ENCODE peak calls at places on chromosomes 16 and 17, in four cellular contexts. S, Q, B and Y are unnamed samples.

GRCh38 chr17:61862105-61862574 is 1.2 kb downstream of the BRIP1 start:
- DNase-seq in S (no peak), Q (no peak), B (no peak), Y (no peak)

GRCh38 chr16:84925773-84926372 is 85.5 kb downstream of the ZDHHC7 start:
- DNase-seq in S (no peak), Q (no peak), B (no peak), Y (no peak)

GRCh38 chr17:61317779-61318178 is 81.9 kb upstream of the TBX2 start:
- DNase-seq in S (no peak), Q (no peak), B (no peak), Y (no peak)

GRCh38 chr16:69798466-69798865 is 36.3 kb downstream of the WWP2 start:
- DNase-seq in S (peak), Q (no peak), B (no peak), Y (no peak)

GRCh38 chr17:45020354-45021138 is 30.9 kb downstream of the DCAKD start:
- DNase-seq in S (peak), Q (peak), B (no peak), Y (no peak)

GRCh38 chr16:13351651-13352217 is 450.3 kb downstream of the SHISA9 start:
- DNase-seq in S (no peak), Q (no peak), B (no peak), Y (no peak)

GRCh38 chr17:82376042-82376730 is 4.6 kb downstream of the UTS2R start:
- DNase-seq in S (no peak), Q (no peak), B (no peak), Y (no peak)

GRCh38 chr17:61462734-61463067 is 10.5 kb downstream of the TBX4 start:
- DNase-seq in S (no peak), Q (no peak), B (no peak), Y (no peak)

GRCh38 chr17:67438669-67439068 is 61.6 kb downstream of the PITPNC1 start:
- DNase-seq in S (no peak), Q (no peak), B (no peak), Y (no peak)

GRCh38 chr17:70636517-70637133 is 467.3 kb downstream of the KCNJ2 start:
- DNase-seq in S (peak), Q (no peak), B (no peak), Y (no peak)

GRCh38 chr16:88773812-88774291 is 11.2 kb downstream of the PIEZO1 start:
- DNase-seq in S (no peak), Q (peak), B (peak), Y (no peak)

GRCh38 chr17:47816111-47816735 is 5.4 kb downstream of the OSBPL7 start:
- DNase-seq in S (no peak), Q (no peak), B (no peak), Y (no peak)

GRCh38 chr16:886802-887731 is 83.7 kb downstream of the LMF1 start:
- DNase-seq in S (no peak), Q (no peak), B (no peak), Y (no peak)

GRCh38 chr16:69514366-69514765 is 51.4 kb upstream of the NFAT5 start:
- DNase-seq in S (no peak), Q (no peak), B (no peak), Y (no peak)

GRCh38 chr17:4582101-4582501 is 2.2 kb upstream of the SMTNL2 start:
- DNase-seq in S (no peak), Q (no peak), B (no peak), Y (no peak)

GRCh38 chr17:17805575-17805974 is 31.2 kb downstream of the SREBF1 start:
- DNase-seq in S (no peak), Q (no peak), B (no peak), Y (no peak)

GRCh38 chr17:81165246-81166032 is at the start of gene PVALEF:
- DNase-seq in S (no peak), Q (no peak), B (no peak), Y (no peak)

GRCh38 chr16:66509576-66509975 is 40.3 kb downstream of the TK2 start:
- DNase-seq in S (no peak), Q (peak), B (no peak), Y (no peak)

GRCh38 chr16:50037791-50038190 is 12.8 kb downstream of the CNEP1R1 start:
- DNase-seq in S (peak), Q (no peak), B (no peak), Y (no peak)

GRCh38 chr17:57403241-57403640 is 146.9 kb downstream of the MSI2 start:
- DNase-seq in S (no peak), Q (no peak), B (no peak), Y (no peak)

GRCh38 chr16:31458073-31458834 is 1.0 kb upstream of the ARMC5 start:
- DNase-seq in S (peak), Q (peak), B (no peak), Y (no peak)

GRCh38 chr17:8176998-8177731 is 985 bp upstream of the TMEM107 start:
- DNase-seq in S (no peak), Q (no peak), B (no peak), Y (no peak)

GRCh38 chr17:9258115-9259020 is 237.1 kb downstream of the NTN1 start:
- DNase-seq in S (peak), Q (no peak), B (no peak), Y (no peak)

GRCh38 chr16:24975428-24975889 is 39.7 kb downstream of the ARHGAP17 start:
- DNase-seq in S (peak), Q (no peak), B (no peak), Y (no peak)

GRCh38 chr17:35493040-35493439 is 44.4 kb downstream of the SLFN12L start:
- DNase-seq in S (peak), Q (no peak), B (no peak), Y (no peak)

GRCh38 chr16:23595246-23595950 is 718 bp downstream of the NDUFAB1 start:
- DNase-seq in S (no peak), Q (no peak), B (no peak), Y (no peak)

GRCh38 chr16:70720431-70721201 is 34.8 kb upstream of the MTSS2 start:
- DNase-seq in S (no peak), Q (no peak), B (no peak), Y (no peak)

GRCh38 chr17:50636145-50636803 is 1.6 kb downstream of the ABCC3 start:
- DNase-seq in S (no peak), Q (peak), B (no peak), Y (no peak)

GRCh38 chr16:30085247-30085646 is 6.5 kb downstream of the TBX6 start:
- DNase-seq in S (no peak), Q (no peak), B (no peak), Y (no peak)

GRCh38 chr16:4536391-4537106 is 2.0 kb downstream of the CDIP1 start:
- DNase-seq in S (no peak), Q (no peak), B (no peak), Y (no peak)

GRCh38 chr16:9119795-9120194 is 28.4 kb downstream of the HAPSTR1 start:
- DNase-seq in S (no peak), Q (no peak), B (no peak), Y (no peak)

GRCh38 chr16:68270353-68270752 is 6.0 kb downstream of the SLC7A6 start:
- DNase-seq in S (no peak), Q (no peak), B (no peak), Y (no peak)

GRCh38 chr16:68265078-68265925 is 976 bp downstream of the SLC7A6 start:
- DNase-seq in S (peak), Q (peak), B (peak), Y (no peak)

GRCh38 chr16:68264128-68265077 is at the start of gene SLC7A6:
- DNase-seq in S (peak), Q (peak), B (peak), Y (peak)

GRCh38 chr16:68269793-68270192 is 5.5 kb downstream of the SLC7A6 start:
- DNase-seq in S (no peak), Q (no peak), B (no peak), Y (no peak)

GRCh38 chr16:68267612-68268405 is 3.5 kb downstream of the SLC7A6 start:
- DNase-seq in S (no peak), Q (no peak), B (no peak), Y (no peak)
- TF ChIP-seq CTCF in S (no peak), Q (no peak), B (no peak), Y (no peak)

DNA sequence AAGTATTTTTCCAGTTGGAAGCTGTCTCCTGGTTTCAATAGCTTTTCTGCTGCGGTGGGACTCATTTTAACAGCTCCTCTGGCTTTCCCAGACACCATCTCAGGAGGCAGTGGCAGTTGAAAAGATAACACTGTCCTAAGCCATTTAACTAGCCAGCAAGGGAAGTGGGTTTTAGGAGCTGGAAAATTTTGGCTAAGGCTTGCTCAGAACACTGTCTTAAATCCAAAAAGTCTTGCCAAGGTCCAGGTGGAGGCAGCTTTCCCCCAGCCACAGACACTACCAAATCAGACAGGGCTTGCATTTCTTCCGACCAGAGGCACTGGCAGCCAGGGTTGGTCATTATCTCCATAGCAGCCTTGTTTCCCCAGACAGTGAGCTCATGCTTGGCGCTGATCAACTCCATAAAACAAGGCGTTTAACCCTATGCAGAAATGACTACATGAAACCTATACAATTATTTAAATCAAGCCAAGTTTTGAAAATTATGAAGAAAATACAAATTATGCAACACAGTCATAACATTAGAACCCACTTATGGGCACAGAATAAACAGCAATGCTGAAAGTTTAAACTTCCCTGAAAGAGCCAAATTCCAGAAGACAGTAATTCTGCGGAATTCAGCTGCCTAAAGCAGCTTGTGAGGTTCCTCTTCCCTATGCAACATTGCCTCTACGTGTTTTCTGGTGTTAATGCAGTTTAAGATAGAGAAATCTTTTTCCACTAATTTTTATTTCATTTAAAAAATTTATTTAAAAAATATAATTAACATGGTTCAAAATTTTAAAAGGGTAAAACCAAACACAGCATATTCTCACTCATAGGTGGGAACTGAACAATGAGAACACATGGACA is 25.0 kb downstream of the GABARAPL2 start:
- DNase-seq in S (peak), Q (no peak), B (peak), Y (no peak)
- TF ChIP-seq CTCF in S (no peak), Q (no peak), B (no peak), Y (no peak)

GRCh38 chr17:79109584-79109983 is 35.0 kb downstream of the ENGASE start:
- DNase-seq in S (no peak), Q (no peak), B (no peak), Y (no peak)
- TF ChIP-seq CTCF in S (peak), Q (no peak), B (no peak), Y (no peak)

GRCh38 chr17:6505425-6506142 is 50.8 kb downstream of the PITPNM3 start:
- DNase-seq in S (no peak), Q (no peak), B (no peak), Y (no peak)
- TF ChIP-seq CTCF in S (no peak), Q (no peak), B (no peak), Y (no peak)

DNA sequence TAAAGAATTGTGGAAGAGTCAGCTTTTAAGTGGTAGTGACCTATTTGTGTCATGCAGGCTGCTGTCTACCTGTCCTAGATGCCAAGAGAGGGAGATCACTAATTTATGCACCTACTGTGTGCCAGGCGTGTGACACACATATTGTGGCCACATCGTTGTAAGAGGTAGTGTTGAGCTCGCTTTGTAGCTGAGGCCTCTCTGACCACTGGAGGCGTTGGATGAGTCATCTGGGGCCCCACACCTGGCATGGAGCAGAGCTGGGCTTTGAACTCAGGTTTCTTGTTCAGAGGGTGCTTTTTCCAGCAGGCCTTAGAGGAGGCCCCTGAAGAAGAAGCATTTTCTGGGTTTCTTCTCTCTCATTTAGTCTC is 52.3 kb upstream of the LGALS9 start:
- DNase-seq in S (no peak), Q (no peak), B (no peak), Y (no peak)
- TF ChIP-seq CTCF in S (no peak), Q (no peak), B (no peak), Y (no peak)